ENCODE peak calls at places on chromosomes 7 and 10, in six cellular contexts. R is AG04450, N is kidney, B is A549, O is cardiac fibroblast, X is PC-3. C is an unnamed sample.

GRCh38 chr7:133253522-133253882 is 624 bp downstream of the EXOC4 start:
- DNase-seq in R (no peak), N (no peak), B (peak), O (no peak), X (no peak), C (no peak)

GRCh38 chr10:62769574-62770242 is 34.8 kb upstream of the ADO start:
- DNase-seq in R (no peak), N (no peak), B (peak), O (peak), X (no peak), C (no peak)

GRCh38 chr10:124403548-124403947 is 15.2 kb downstream of the OAT start:
- DNase-seq in R (peak), N (no peak), B (peak), O (peak), X (peak), C (peak)

GRCh38 chr10:5540886-5541285 is 16.1 kb downstream of the CALML3 start:
- DNase-seq in R (no peak), N (peak), B (no peak), O (no peak), X (no peak), C (no peak)

GRCh38 chr7:140014123-140014522 is 48.6 kb downstream of the PARP12 start:
- DNase-seq in R (no peak), N (no peak), B (no peak), O (no peak), X (no peak), C (no peak)

GRCh38 chr7:50720295-50720694 is 62.4 kb downstream of the GRB10 start:
- DNase-seq in R (no peak), N (no peak), B (no peak), O (no peak), X (no peak), C (no peak)

GRCh38 chr10:73991846-73992245 is 6.1 kb upstream of the VCL start:
- DNase-seq in R (no peak), N (no peak), B (no peak), O (no peak), X (no peak), C (no peak)

GRCh38 chr10:133135116-133135465 is 24.9 kb upstream of the KNDC1 start:
- DNase-seq in R (no peak), N (peak), B (no peak), O (no peak), X (no peak), C (no peak)

GRCh38 chr10:19966751-19967150 is 150.5 kb downstream of the PLXDC2 start:
- DNase-seq in R (no peak), N (no peak), B (no peak), O (peak), X (no peak), C (peak)

GRCh38 chr10:30686706-30687105 is 57.2 kb upstream of the LYZL2 start:
- DNase-seq in R (no peak), N (no peak), B (no peak), O (no peak), X (no peak), C (no peak)

GRCh38 chr10:28105561-28105960 is 106.7 kb upstream of the ODAD2 start:
- DNase-seq in R (no peak), N (no peak), B (no peak), O (no peak), X (no peak), C (no peak)

GRCh38 chr10:46042527-46042926 is 3.5 kb downstream of the MSMB start:
- DNase-seq in R (no peak), N (no peak), B (no peak), O (no peak), X (no peak), C (no peak)

GRCh38 chr10:132788180-132788830 is 2.4 kb upstream of the NKX6-2 start:
- DNase-seq in R (no peak), N (no peak), B (peak), O (peak), X (peak), C (peak)

GRCh38 chr7:136874393-136875032 is 6.1 kb downstream of the CHRM2 start:
- DNase-seq in R (no peak), N (no peak), B (peak), O (peak), X (peak), C (peak)
- TF ChIP-seq CTCF in R (peak), N (no peak), B (peak), O (peak), X (peak), C (peak)

DNA sequence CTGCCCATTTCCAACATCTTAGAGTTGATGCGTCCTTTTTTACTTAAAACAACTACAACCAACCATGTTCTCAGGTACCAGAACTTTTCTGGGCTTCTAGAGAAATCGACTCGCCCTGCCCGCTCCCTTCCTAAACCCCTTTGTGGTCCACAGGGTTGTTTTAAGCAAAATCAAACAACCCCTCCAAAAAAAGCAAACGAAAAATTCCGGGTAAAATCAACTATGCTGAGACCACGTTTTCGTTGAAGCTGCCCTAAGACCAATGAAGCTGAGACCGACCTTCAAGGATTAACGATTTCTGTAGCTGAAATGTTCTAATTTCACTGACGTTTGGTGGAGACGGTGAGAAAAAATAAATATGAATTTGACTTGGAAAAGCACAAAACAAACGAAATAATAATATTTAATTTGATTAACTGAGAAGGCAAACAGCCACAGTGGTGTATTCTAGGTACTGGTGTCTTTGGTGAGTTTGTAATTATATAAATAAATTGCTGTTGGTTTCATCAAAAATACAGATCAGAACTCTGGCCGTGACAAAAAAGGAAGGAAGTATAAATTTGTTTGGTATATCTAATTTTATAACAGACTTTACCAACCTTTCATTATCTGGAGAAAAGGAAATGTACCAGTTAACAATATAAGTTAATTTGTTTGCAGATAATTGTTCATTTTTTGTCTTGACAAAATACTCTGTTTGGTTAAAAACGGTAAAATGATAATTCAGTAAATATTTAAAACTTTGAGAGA is 4.7 kb upstream of the IGF2BP3 start:
- DNase-seq in R (no peak), N (no peak), B (no peak), O (no peak), X (peak), C (no peak)
- H3K4me3 ChIP-seq in R (peak), N (no peak), B (peak), O (peak), X (peak), C (peak)

GRCh38 chr7:115249080-115249479 is 327.2 kb downstream of the MDFIC start:
- DNase-seq in R (peak), N (no peak), B (no peak), O (peak), X (peak), C (no peak)

DNA sequence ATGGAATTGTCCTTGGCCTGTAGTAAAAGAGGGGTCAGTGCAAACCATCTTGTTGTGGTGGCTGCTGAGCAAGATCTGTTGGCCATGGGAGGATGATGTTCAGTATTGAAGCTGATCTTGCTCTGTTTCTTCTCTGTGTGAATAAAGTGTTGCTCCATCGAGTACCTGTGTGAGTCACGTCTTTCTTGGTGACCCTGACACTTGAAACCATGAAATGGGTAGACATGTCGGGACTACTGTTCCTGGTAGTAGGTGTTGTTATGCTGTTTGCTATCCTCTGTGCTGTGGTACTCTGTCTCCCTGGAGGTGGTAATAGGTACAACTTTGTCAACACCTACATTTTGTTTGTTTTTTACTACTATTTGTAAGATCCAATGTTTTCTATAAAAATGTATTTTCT is 330.6 kb downstream of the MDFIC start:
- DNase-seq in R (no peak), N (no peak), B (no peak), O (no peak), X (no peak), C (no peak)
- TF ChIP-seq CTCF in R (no peak), N (no peak), B (no peak), O (no peak), X (no peak), C (no peak)

GRCh38 chr7:36406156-36406555 is 16.5 kb downstream of the ANLN start:
- DNase-seq in R (no peak), N (no peak), B (no peak), O (peak), X (no peak), C (no peak)

GRCh38 chr7:36408589-36408988 is 18.9 kb downstream of the ANLN start:
- DNase-seq in R (no peak), N (no peak), B (no peak), O (peak), X (peak), C (no peak)

GRCh38 chr7:36407636-36408550 is 18.2 kb downstream of the ANLN start:
- DNase-seq in R (no peak), N (no peak), B (no peak), O (no peak), X (no peak), C (no peak)

GRCh38 chr7:36405409-36405803 is 15.7 kb downstream of the ANLN start:
- DNase-seq in R (no peak), N (no peak), B (no peak), O (no peak), X (no peak), C (no peak)

DNA sequence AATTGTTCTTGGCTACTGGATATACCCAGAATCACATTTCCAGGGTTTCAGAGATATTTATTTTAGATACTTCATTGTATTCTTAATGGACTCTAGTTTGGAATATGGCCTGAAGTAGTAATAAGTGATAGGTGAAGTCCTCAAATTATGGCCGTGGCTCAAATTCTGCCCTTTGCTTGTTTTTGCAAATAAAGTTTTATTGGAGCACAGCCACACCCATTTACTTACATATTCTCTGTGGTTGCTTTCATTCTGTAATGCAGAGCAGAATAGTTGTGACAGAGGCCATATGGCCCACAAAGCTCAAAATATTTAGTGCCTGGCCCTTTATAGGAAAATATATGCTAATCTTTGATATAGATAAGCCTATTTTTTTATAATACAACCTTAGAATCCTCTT is 19.5 kb downstream of the ANLN start:
- DNase-seq in R (no peak), N (no peak), B (no peak), O (no peak), X (no peak), C (no peak)
- H3K4me3 ChIP-seq in R (no peak), N (no peak), B (no peak), O (no peak), X (no peak), C (no peak)

C was measured in WERI-Rb-1.